ENCODE peak calls at places on chromosome 9, in four cellular contexts. One of them, this sample, is unnamed.

GRCh38 chr9:98216391-98216790 is 24.0 kb upstream of the CORO2A start:
- DNase-seq in NCI-H510A: no peak
- DNase-seq in T-cell: no peak
- DNase-seq in Kasumi-1: no peak
- DNase-seq in this sample: no peak

GRCh38 chr9:122463828-122464632 is 13.7 kb downstream of the OR1J1 start:
- DNase-seq in Kasumi-1: peak
- DNase-seq in NCI-H510A: no peak
- DNase-seq in T-cell: no peak
- DNase-seq in this sample: no peak

GRCh38 chr9:385818-386398 is 171.2 kb downstream of the DOCK8 start:
- DNase-seq in Kasumi-1: peak
- DNase-seq in NCI-H510A: peak
- DNase-seq in T-cell: no peak
- DNase-seq in this sample: no peak

GRCh38 chr9:92501671-92502393 is 19.5 kb upstream of the ASPN start:
- DNase-seq in Kasumi-1: peak
- DNase-seq in NCI-H510A: no peak
- DNase-seq in T-cell: no peak
- DNase-seq in this sample: no peak

GRCh38 chr9:77421506-77422265 is 226.4 kb downstream of the GNA14 start:
- DNase-seq in Kasumi-1: no peak
- DNase-seq in T-cell: no peak
- DNase-seq in NCI-H510A: no peak
- DNase-seq in this sample: no peak

GRCh38 chr9:120696551-120697230 is 17.6 kb downstream of the MEGF9 start:
- DNase-seq in Kasumi-1: no peak
- DNase-seq in T-cell: no peak
- DNase-seq in NCI-H510A: no peak
- DNase-seq in this sample: no peak

GRCh38 chr9:78295177-78295575 is 1.7 kb upstream of the PSAT1 start:
- DNase-seq in T-cell: no peak
- DNase-seq in Kasumi-1: no peak
- DNase-seq in NCI-H510A: no peak
- DNase-seq in this sample: no peak

GRCh38 chr9:22401671-22402070 is 45.0 kb upstream of the DMRTA1 start:
- DNase-seq in Kasumi-1: no peak
- DNase-seq in T-cell: no peak
- DNase-seq in NCI-H510A: no peak
- DNase-seq in this sample: no peak

GRCh38 chr9:112719696-112720095 is 1.8 kb upstream of the INIP start:
- DNase-seq in Kasumi-1: no peak
- DNase-seq in T-cell: no peak
- DNase-seq in NCI-H510A: no peak
- DNase-seq in this sample: no peak

GRCh38 chr9:131330814-131331600 is 41.5 kb downstream of the PLPP7 start:
- DNase-seq in Kasumi-1: no peak
- DNase-seq in T-cell: no peak
- DNase-seq in NCI-H510A: no peak
- DNase-seq in this sample: no peak

GRCh38 chr9:112012026-112012902 is 115.7 kb downstream of the UGCG start:
- DNase-seq in T-cell: no peak
- DNase-seq in NCI-H510A: no peak
- DNase-seq in Kasumi-1: peak
- DNase-seq in this sample: no peak

GRCh38 chr9:135839516-135839915 is 67.8 kb downstream of the CAMSAP1 start:
- DNase-seq in T-cell: no peak
- DNase-seq in Kasumi-1: no peak
- DNase-seq in NCI-H510A: no peak
- DNase-seq in this sample: no peak

GRCh38 chr9:102521097-102521755 is 473.9 kb upstream of the CYLC2 start:
- DNase-seq in NCI-H510A: no peak
- DNase-seq in Kasumi-1: no peak
- DNase-seq in T-cell: no peak
- DNase-seq in this sample: no peak

GRCh38 chr9:77022783-77023440 is 3.5 kb downstream of the FOXB2 start:
- DNase-seq in T-cell: no peak
- DNase-seq in NCI-H510A: no peak
- DNase-seq in Kasumi-1: no peak
- DNase-seq in this sample: no peak

GRCh38 chr9:75064307-75065025 is 23.5 kb downstream of the NMRK1 start:
- DNase-seq in NCI-H510A: no peak
- DNase-seq in Kasumi-1: no peak
- DNase-seq in T-cell: no peak
- DNase-seq in this sample: no peak

GRCh38 chr9:114908796-114909448 is 21.5 kb downstream of the TNFSF8 start:
- DNase-seq in Kasumi-1: no peak
- DNase-seq in NCI-H510A: no peak
- DNase-seq in T-cell: no peak
- DNase-seq in this sample: no peak

GRCh38 chr9:124286292-124286931 is 28.7 kb downstream of the NEK6 start:
- DNase-seq in T-cell: no peak
- DNase-seq in Kasumi-1: no peak
- DNase-seq in NCI-H510A: no peak
- DNase-seq in this sample: peak

GRCh38 chr9:134827993-134828392 is 52.6 kb upstream of the FCN2 start:
- DNase-seq in Kasumi-1: no peak
- DNase-seq in T-cell: no peak
- DNase-seq in NCI-H510A: no peak
- DNase-seq in this sample: no peak

GRCh38 chr9:108812388-108812787 is 43.4 kb downstream of the ACTL7B start:
- DNase-seq in Kasumi-1: no peak
- DNase-seq in T-cell: no peak
- DNase-seq in NCI-H510A: no peak
- DNase-seq in this sample: no peak

GRCh38 chr9:68416891-68417570 is 60.6 kb downstream of the PGM5 start:
- DNase-seq in Kasumi-1: peak
- DNase-seq in NCI-H510A: no peak
- DNase-seq in T-cell: no peak
- DNase-seq in this sample: no peak

GRCh38 chr9:85114799-85115198 is 445.3 kb downstream of the NTRK2 start:
- DNase-seq in T-cell: no peak
- DNase-seq in NCI-H510A: no peak
- DNase-seq in Kasumi-1: no peak
- DNase-seq in this sample: no peak

GRCh38 chr9:98906273-98907040 is 37.2 kb upstream of the COL15A1 start:
- DNase-seq in Kasumi-1: peak
- DNase-seq in T-cell: no peak
- DNase-seq in NCI-H510A: no peak
- DNase-seq in this sample: no peak

GRCh38 chr9:123925820-123926219 is 4.1 kb downstream of the DENND1A start:
- DNase-seq in Kasumi-1: peak
- DNase-seq in NCI-H510A: no peak
- DNase-seq in T-cell: no peak
- DNase-seq in this sample: no peak

GRCh38 chr9:72477862-72478564 is 43.4 kb upstream of the TMC1 start:
- DNase-seq in NCI-H510A: peak
- DNase-seq in Kasumi-1: no peak
- DNase-seq in T-cell: no peak
- DNase-seq in this sample: no peak

GRCh38 chr9:132903574-132904495 is 25.1 kb downstream of the SPACA9 start:
- DNase-seq in NCI-H510A: no peak
- DNase-seq in Kasumi-1: no peak
- DNase-seq in T-cell: no peak
- DNase-seq in this sample: no peak

GRCh38 chr9:37445832-37446231 is 19.4 kb downstream of the ZBTB5 start:
- DNase-seq in NCI-H510A: no peak
- DNase-seq in T-cell: no peak
- DNase-seq in Kasumi-1: no peak
- DNase-seq in this sample: no peak

GRCh38 chr9:117411547-117411946 is 3.3 kb downstream of the ASTN2 start:
- DNase-seq in NCI-H510A: peak
- DNase-seq in Kasumi-1: no peak
- DNase-seq in T-cell: no peak
- DNase-seq in this sample: no peak

GRCh38 chr9:20754556-20754955 is 70.5 kb downstream of the FOCAD start:
- DNase-seq in T-cell: no peak
- DNase-seq in Kasumi-1: no peak
- DNase-seq in NCI-H510A: no peak
- DNase-seq in this sample: no peak

GRCh38 chr9:22529426-22530199 is 83.0 kb downstream of the DMRTA1 start:
- DNase-seq in T-cell: no peak
- DNase-seq in Kasumi-1: no peak
- DNase-seq in NCI-H510A: no peak
- DNase-seq in this sample: no peak

GRCh38 chr9:4371108-4371507 is 71.2 kb upstream of the GLIS3 start:
- DNase-seq in T-cell: no peak
- DNase-seq in Kasumi-1: no peak
- DNase-seq in NCI-H510A: no peak
- DNase-seq in this sample: no peak

GRCh38 chr9:13252852-13253251 is 26.6 kb downstream of the MPDZ start:
- DNase-seq in Kasumi-1: no peak
- DNase-seq in T-cell: no peak
- DNase-seq in NCI-H510A: no peak
- DNase-seq in this sample: no peak

GRCh38 chr9:16442622-16443021 is 427.8 kb downstream of the BNC2 start:
- DNase-seq in Kasumi-1: no peak
- DNase-seq in NCI-H510A: no peak
- DNase-seq in T-cell: no peak
- DNase-seq in this sample: no peak

GRCh38 chr9:35660966-35661413 is 2.9 kb downstream of the CCDC107 start:
- DNase-seq in NCI-H510A: no peak
- DNase-seq in Kasumi-1: peak
- DNase-seq in T-cell: no peak
- DNase-seq in this sample: no peak

GRCh38 chr9:14627513-14627912 is 65.7 kb downstream of the ZDHHC21 start:
- DNase-seq in NCI-H510A: no peak
- DNase-seq in Kasumi-1: no peak
- DNase-seq in T-cell: no peak
- DNase-seq in this sample: no peak

GRCh38 chr9:85392270-85392669 is 349.5 kb downstream of the AGTPBP1 start:
- DNase-seq in NCI-H510A: no peak
- DNase-seq in Kasumi-1: no peak
- DNase-seq in T-cell: no peak
- DNase-seq in this sample: no peak

GRCh38 chr9:93262537-93263310 is 78.8 kb downstream of the WNK2 start:
- DNase-seq in NCI-H510A: peak
- DNase-seq in T-cell: no peak
- DNase-seq in Kasumi-1: no peak
- DNase-seq in this sample: no peak